ENCODE peak calls at places on chromosomes 5 and 9, in six cellular contexts. G, Y, F, E, L and J are unnamed samples.

GRCh38 chr5:126753227-126753626 is 23.7 kb upstream of the LMNB1 start:
- DNase-seq in G (no peak), Y (no peak), F (no peak), E (no peak), L (no peak), J (no peak)

GRCh38 chr5:145805819-145806218 is 29.3 kb downstream of the PRELID2 start:
- DNase-seq in G (no peak), Y (no peak), F (no peak), E (peak), L (no peak), J (no peak)

GRCh38 chr9:127662617-127663016 is 44.2 kb upstream of the CFAP157 start:
- DNase-seq in G (no peak), Y (no peak), F (no peak), E (no peak), L (no peak), J (no peak)

GRCh38 chr5:82351754-82352145 is 73.6 kb upstream of the RPS23 start:
- DNase-seq in G (no peak), Y (peak), F (no peak), E (peak), L (no peak), J (no peak)

GRCh38 chr5:34497031-34497808 is 158.9 kb upstream of the RAI14 start:
- DNase-seq in G (peak), Y (no peak), F (peak), E (no peak), L (no peak), J (peak)

GRCh38 chr5:54063817-54064216 is 246.6 kb downstream of the ARL15 start:
- DNase-seq in G (no peak), Y (no peak), F (no peak), E (no peak), L (no peak), J (no peak)

GRCh38 chr9:25519286-25519685 is 159.0 kb downstream of the TUSC1 start:
- DNase-seq in G (no peak), Y (no peak), F (no peak), E (peak), L (no peak), J (no peak)

GRCh38 chr5:168549554-168549953 is 20.4 kb downstream of the FBLL1 start:
- DNase-seq in G (no peak), Y (no peak), F (no peak), E (no peak), L (no peak), J (no peak)

GRCh38 chr5:50667653-50668403 is 1.4 kb downstream of the PARP8 start:
- DNase-seq in G (peak), Y (peak), F (peak), E (peak), L (peak), J (peak)

GRCh38 chr5:128782446-128782845 is 182.8 kb upstream of the SLC27A6 start:
- DNase-seq in G (no peak), Y (no peak), F (peak), E (peak), L (peak), J (peak)

GRCh38 chr5:88268414-88269184 is at the start of gene TMEM161B:
- DNase-seq in G (peak), Y (peak), F (peak), E (peak), L (peak), J (peak)